ENCODE peak calls at places on chromosomes 6 and 20, in six cellular contexts. O is GM23338, Z is GM23248, H is neural progenitor cell, C is PC-3, U is PC-9. S is an unnamed sample.
A peak's percentile ranks its signal among the peaks of the same experiment; 100 is the strongest.

GRCh38 chr6:11323666-11324452 is 91.4 kb upstream of the NEDD9 start:
- DNase-seq in O (no peak), Z (no peak), H (no peak), C (no peak), U (no peak), S (no peak)

GRCh38 chr6:115766745-115767462 is 293.8 kb downstream of the FRK start:
- DNase-seq in O (no peak), Z (no peak), H (peak; percentile 64), C (no peak), U (no peak), S (no peak)

GRCh38 chr20:6044102-6044501 is 9.8 kb downstream of the LRRN4 start:
- DNase-seq in O (peak; percentile 45), Z (no peak), H (no peak), C (no peak), U (no peak), S (no peak)

GRCh38 chr6:33428891-33429744 is 9.3 kb downstream of the SYNGAP1 start:
- DNase-seq in O (no peak), Z (no peak), H (no peak), C (no peak), U (no peak), S (no peak)

GRCh38 chr6:42459888-42460287 is 8.2 kb upstream of the TRERF1 start:
- DNase-seq in O (no peak), Z (no peak), H (no peak), C (no peak), U (no peak), S (no peak)

GRCh38 chr6:80223743-80224212 is 117.3 kb downstream of the BCKDHB start:
- DNase-seq in O (no peak), Z (peak; percentile 89), H (no peak), C (no peak), U (no peak), S (no peak)

GRCh38 chr20:63734946-63735858 is 1.3 kb upstream of the LIME1 start:
- DNase-seq in O (no peak), Z (no peak), H (no peak), C (no peak), U (peak; percentile 19), S (no peak)

GRCh38 chr6:38673397-38674165 is 29.4 kb downstream of the GLO1 start:
- DNase-seq in O (no peak), Z (no peak), H (no peak), C (peak; percentile 6), U (no peak), S (no peak)

GRCh38 chr6:52368002-52368401 is 6.1 kb downstream of the PAQR8 start:
- DNase-seq in O (no peak), Z (no peak), H (no peak), C (no peak), U (no peak), S (no peak)

GRCh38 chr20:47487175-47487917 is 14.3 kb upstream of the NCOA3 start:
- DNase-seq in O (no peak), Z (no peak), H (no peak), C (no peak), U (peak; percentile 50), S (peak; percentile 98)

GRCh38 chr20:43065299-43065698 is 124.4 kb downstream of the PTPRT start:
- DNase-seq in O (no peak), Z (no peak), H (no peak), C (no peak), U (no peak), S (no peak)

DNA sequence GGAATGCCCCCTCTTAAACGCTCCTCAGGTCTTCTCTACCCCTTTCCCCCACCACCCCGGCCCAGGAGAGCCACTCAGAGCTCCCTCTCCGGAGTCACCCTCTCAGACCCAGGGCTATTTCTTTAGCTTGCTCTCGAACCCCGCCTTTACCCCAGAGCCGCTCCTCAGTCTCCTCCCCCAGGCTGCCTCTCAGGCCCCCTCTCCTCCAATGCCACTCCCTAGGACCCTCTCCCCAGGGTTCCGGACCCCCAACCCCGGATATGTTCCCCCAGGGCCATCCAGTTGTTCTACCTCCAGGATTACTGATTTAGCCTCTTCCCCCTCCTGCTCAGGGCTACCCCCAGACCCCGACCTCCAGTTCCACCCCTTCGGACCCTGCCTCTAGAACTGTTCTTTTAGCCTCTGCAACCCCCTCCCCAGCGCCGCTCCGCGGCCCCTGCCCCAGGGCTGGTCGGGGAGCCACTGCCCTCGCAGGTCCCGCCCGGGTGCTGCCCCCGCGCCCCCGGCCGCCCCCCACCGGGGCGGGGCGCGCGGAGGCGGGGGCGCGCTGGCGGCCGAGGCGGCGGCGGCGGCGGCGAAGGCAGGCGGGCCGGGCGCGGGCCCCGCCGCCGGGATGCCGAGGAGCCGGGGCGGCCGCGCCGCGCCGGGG is at the start of gene MMP24:
- DNase-seq in O (peak; percentile 65), Z (no peak), H (peak; percentile 43), C (no peak), U (no peak), S (no peak)
- H3K4me2 ChIP-seq in O (peak within 1 kb of the TSS; percentile 98), Z (peak within 1 kb of the TSS; percentile 74), H (peak within 1 kb of the TSS; percentile 90), C (peak within 1 kb of the TSS; percentile 66), U (peak within 1 kb of the TSS; percentile 56), S (no peak within 1 kb of the TSS)

GRCh38 chr20:36306557-36307411 is 645 bp downstream of the DLGAP4 start:
- DNase-seq in O (peak; percentile 45), Z (no peak), H (peak; percentile 58), C (no peak), U (no peak), S (no peak)
- TF ChIP-seq EZH2 in O (no peak), Z (peak; percentile 98), H (peak; percentile 45), C (peak; percentile 91), U (no peak), S (peak; percentile 56)

DNA sequence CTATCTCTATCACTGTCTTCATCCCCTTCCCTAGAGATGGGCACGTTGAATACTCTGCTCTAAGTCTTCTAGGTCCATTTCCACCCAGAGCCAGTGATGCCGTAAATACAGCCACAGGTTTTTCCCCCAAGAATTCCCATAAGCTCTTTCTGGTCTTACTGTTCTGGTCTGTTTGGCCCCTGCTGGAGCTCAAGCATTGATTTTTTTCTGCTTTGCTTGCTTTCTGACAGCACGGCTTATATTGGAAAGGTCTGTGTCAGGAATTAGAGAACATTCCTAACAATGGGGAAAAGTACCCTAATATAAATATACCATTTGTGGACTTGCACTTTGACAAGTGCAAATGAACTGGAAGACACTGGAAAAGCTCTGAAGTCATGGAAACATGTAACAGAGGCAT is 302.6 kb downstream of the TSHZ2 start:
- DNase-seq in O (no peak), Z (no peak), H (no peak), C (no peak), U (no peak), S (no peak)
- H3F3A ChIP-seq in O (no peaks in the 10 kb centered on the region), Z (no peaks in the 10 kb centered on the region), H (no peaks in the 10 kb centered on the region), C (no peaks in the 10 kb centered on the region), U (no peaks in the 10 kb centered on the region), S (no peaks in the 10 kb centered on the region)

DNA sequence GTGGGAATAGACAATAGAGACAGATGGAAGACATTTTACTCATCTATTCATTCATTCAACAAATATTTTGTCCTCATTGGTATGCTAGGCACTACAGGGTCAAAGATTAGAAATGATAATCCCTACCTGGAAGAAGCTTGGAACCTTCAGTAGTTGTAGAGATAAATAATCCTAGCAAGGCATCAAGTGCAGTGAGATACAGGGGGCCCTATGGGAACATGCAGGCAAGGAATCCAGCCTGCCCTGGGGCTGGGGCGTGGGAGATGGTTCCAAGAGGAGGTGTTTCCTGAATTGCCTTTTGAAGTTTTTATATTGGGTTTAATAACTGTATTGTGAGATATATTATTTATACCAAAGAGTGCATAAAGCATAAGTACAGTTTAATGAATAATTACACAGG is 64.5 kb downstream of the TRMT11 start:
- DNase-seq in O (no peak), Z (no peak), H (no peak), C (no peak), U (no peak), S (no peak)
- H3K4me2 ChIP-seq in O (no peak overlapping the region), Z (no peak overlapping the region), H (no peak overlapping the region), C (no peak overlapping the region), U (no peak overlapping the region), S (no peak overlapping the region)

DNA sequence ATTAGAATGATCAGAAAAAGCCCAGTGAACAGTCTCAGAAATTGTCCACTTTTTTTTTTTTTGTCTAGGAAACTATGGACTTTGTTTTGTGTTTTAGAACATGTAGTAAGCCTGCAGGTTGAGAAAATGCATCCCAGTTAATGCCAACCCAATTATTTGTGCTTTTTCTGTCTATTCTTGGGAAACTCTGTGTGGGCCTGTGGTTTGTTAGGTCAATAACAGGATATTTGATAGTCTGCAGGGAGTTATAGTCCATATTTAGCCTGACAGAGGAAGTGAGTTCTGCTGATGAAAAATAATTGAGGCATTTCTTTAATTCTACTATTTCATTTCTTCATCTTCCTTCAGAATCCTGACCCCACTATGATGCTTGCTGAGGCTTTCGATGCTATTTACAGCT is 154.0 kb upstream of the LAMP5 start:
- DNase-seq in O (no peak), Z (no peak), H (no peak), C (no peak), U (no peak), S (no peak)
- TF ChIP-seq EZH2 in O (no peak), Z (no peak), H (no peak), C (no peak), U (no peak), S (no peak)

GRCh38 chr6:13261464-13261994 is 66.8 kb downstream of the TBC1D7 start:
- DNase-seq in O (no peak), Z (no peak), H (no peak), C (no peak), U (no peak), S (peak; percentile 77)

GRCh38 chr6:13256614-13257013 is 71.7 kb downstream of the TBC1D7 start:
- DNase-seq in O (no peak), Z (no peak), H (no peak), C (no peak), U (no peak), S (no peak)

GRCh38 chr6:13260831-13261230 is 67.5 kb downstream of the TBC1D7 start:
- DNase-seq in O (no peak), Z (no peak), H (no peak), C (no peak), U (no peak), S (no peak)

GRCh38 chr6:13260116-13260598 is 68.2 kb downstream of the TBC1D7 start:
- DNase-seq in O (no peak), Z (no peak), H (no peak), C (no peak), U (no peak), S (no peak)

GRCh38 chr6:13259393-13259792 is 68.9 kb downstream of the TBC1D7 start:
- DNase-seq in O (no peak), Z (no peak), H (no peak), C (no peak), U (no peak), S (peak; percentile 89)
- H3F3A ChIP-seq in O (no peaks in the 10 kb centered on the region), Z (no peaks in the 10 kb centered on the region), H (no peaks in the 10 kb centered on the region), C (no peaks in the 10 kb centered on the region), U (no peaks in the 10 kb centered on the region), S (peaks cover 40% of the 10 kb centered on the region)

GRCh38 chr20:24639167-24639548 is 169.7 kb downstream of the SYNDIG1 start:
- DNase-seq in O (no peak), Z (no peak), H (no peak), C (no peak), U (no peak), S (no peak)
- H3K4me2 ChIP-seq in O (no peak overlapping the region), Z (no peak overlapping the region), H (no peak overlapping the region), C (no peak overlapping the region), U (no peak overlapping the region), S (no peak overlapping the region)

GRCh38 chr6:83708970-83709747 is at the start of gene SNAP91:
- DNase-seq in O (peak; percentile 90), Z (no peak), H (peak; percentile 88), C (no peak), U (no peak), S (peak; percentile 47)
- TF ChIP-seq EZH2 in O (peak; percentile 53), Z (no peak), H (peak; percentile 61), C (peak; percentile 27), U (no peak), S (no peak)